ENCODE peak calls at places on chromosomes 4 and X, in four cellular contexts. One of them, this sample, is unnamed.

GRCh38 chrX:21798677-21799219 is 40.7 kb upstream of the MBTPS2 start:
- DNase-seq in sigmoid colon: no peak
- DNase-seq in mucosa of descending colon: no peak
- DNase-seq in progenitor cell of endocrine pancreas: no peak
- DNase-seq in this sample: no peak

GRCh38 chr4:147599764-147600163 is 17.4 kb upstream of the TMEM184C start:
- DNase-seq in sigmoid colon: no peak
- DNase-seq in mucosa of descending colon: no peak
- DNase-seq in progenitor cell of endocrine pancreas: no peak
- DNase-seq in this sample: no peak

GRCh38 chrX:54359408-54359807 is 1.6 kb upstream of the WNK3 start:
- DNase-seq in progenitor cell of endocrine pancreas: no peak
- DNase-seq in mucosa of descending colon: no peak
- DNase-seq in sigmoid colon: no peak
- DNase-seq in this sample: no peak

GRCh38 chr4:154332681-154333421 is 158.7 kb downstream of the DCHS2 start:
- DNase-seq in progenitor cell of endocrine pancreas: no peak
- DNase-seq in sigmoid colon: peak
- DNase-seq in mucosa of descending colon: peak
- DNase-seq in this sample: no peak

GRCh38 chr4:3681191-3681590 is 85.0 kb upstream of the ADRA2C start:
- DNase-seq in sigmoid colon: peak
- DNase-seq in progenitor cell of endocrine pancreas: no peak
- DNase-seq in mucosa of descending colon: no peak
- DNase-seq in this sample: peak

GRCh38 chr4:7679431-7679830 is 244.7 kb upstream of the PSAPL1 start:
- DNase-seq in progenitor cell of endocrine pancreas: no peak
- DNase-seq in sigmoid colon: no peak
- DNase-seq in mucosa of descending colon: no peak
- DNase-seq in this sample: peak

GRCh38 chrX:132022115-132022862 is 813 bp upstream of the STK26 start:
- DNase-seq in mucosa of descending colon: no peak
- DNase-seq in progenitor cell of endocrine pancreas: no peak
- DNase-seq in sigmoid colon: no peak
- DNase-seq in this sample: peak

GRCh38 chr4:6087669-6088068 is 69.4 kb upstream of the C4orf50 start:
- DNase-seq in sigmoid colon: peak
- DNase-seq in mucosa of descending colon: no peak
- DNase-seq in progenitor cell of endocrine pancreas: no peak
- DNase-seq in this sample: no peak

GRCh38 chr4:84722720-84723119 is 139.8 kb downstream of the CDS1 start:
- DNase-seq in mucosa of descending colon: no peak
- DNase-seq in sigmoid colon: no peak
- DNase-seq in progenitor cell of endocrine pancreas: no peak
- DNase-seq in this sample: no peak

GRCh38 chrX:20438871-20439526 is 172.3 kb upstream of the RPS6KA3 start:
- DNase-seq in sigmoid colon: no peak
- DNase-seq in mucosa of descending colon: no peak
- DNase-seq in progenitor cell of endocrine pancreas: no peak
- DNase-seq in this sample: no peak

GRCh38 chr4:150457802-150458201 is 124.1 kb upstream of the MAB21L2 start:
- DNase-seq in progenitor cell of endocrine pancreas: no peak
- DNase-seq in mucosa of descending colon: no peak
- DNase-seq in sigmoid colon: no peak
- DNase-seq in this sample: no peak

GRCh38 chr4:98929341-98930267 is 671 bp upstream of the EIF4E start:
- DNase-seq in mucosa of descending colon: peak
- DNase-seq in progenitor cell of endocrine pancreas: peak
- DNase-seq in sigmoid colon: peak
- DNase-seq in this sample: no peak

GRCh38 chrX:116972362-116972761 is 509.6 kb upstream of the CT83 start:
- DNase-seq in sigmoid colon: no peak
- DNase-seq in mucosa of descending colon: no peak
- DNase-seq in progenitor cell of endocrine pancreas: no peak
- DNase-seq in this sample: no peak

GRCh38 chrX:20053537-20053936 is 62.7 kb upstream of the BCLAF3 start:
- DNase-seq in sigmoid colon: no peak
- DNase-seq in mucosa of descending colon: no peak
- DNase-seq in progenitor cell of endocrine pancreas: no peak
- DNase-seq in this sample: no peak

GRCh38 chrX:50838820-50839600 is 25.0 kb upstream of the SHROOM4 start:
- DNase-seq in sigmoid colon: no peak
- DNase-seq in mucosa of descending colon: no peak
- DNase-seq in progenitor cell of endocrine pancreas: no peak
- DNase-seq in this sample: no peak

GRCh38 chr4:87192155-87192919 is 28.1 kb downstream of the KLHL8 start:
- DNase-seq in progenitor cell of endocrine pancreas: no peak
- DNase-seq in sigmoid colon: no peak
- DNase-seq in mucosa of descending colon: no peak
- DNase-seq in this sample: no peak

GRCh38 chrX:132107291-132107690 is 20.5 kb downstream of the FRMD7 start:
- DNase-seq in progenitor cell of endocrine pancreas: no peak
- DNase-seq in mucosa of descending colon: no peak
- DNase-seq in sigmoid colon: no peak
- DNase-seq in this sample: no peak

GRCh38 chr4:25535701-25536473 is 119.8 kb upstream of the SLC34A2 start:
- DNase-seq in mucosa of descending colon: no peak
- DNase-seq in sigmoid colon: no peak
- DNase-seq in progenitor cell of endocrine pancreas: no peak
- DNase-seq in this sample: no peak

GRCh38 chr4:1403591-1404572 is 2.4 kb downstream of the NKX1-1 start:
- DNase-seq in progenitor cell of endocrine pancreas: peak
- DNase-seq in sigmoid colon: peak
- DNase-seq in mucosa of descending colon: no peak
- DNase-seq in this sample: peak

GRCh38 chr4:32172761-32173160 is 1452.6 kb downstream of the PCDH7 start:
- DNase-seq in sigmoid colon: no peak
- DNase-seq in progenitor cell of endocrine pancreas: no peak
- DNase-seq in mucosa of descending colon: no peak
- DNase-seq in this sample: no peak

GRCh38 chr4:155433636-155434360 is 57.0 kb upstream of the MAP9 start:
- DNase-seq in sigmoid colon: no peak
- DNase-seq in mucosa of descending colon: no peak
- DNase-seq in progenitor cell of endocrine pancreas: no peak
- DNase-seq in this sample: no peak

GRCh38 chrX:134982748-134983147 is 8.0 kb upstream of the SMIM10 start:
- DNase-seq in mucosa of descending colon: no peak
- DNase-seq in progenitor cell of endocrine pancreas: no peak
- DNase-seq in sigmoid colon: no peak
- DNase-seq in this sample: no peak

GRCh38 chrX:18415386-18415785 is 10.0 kb upstream of the CDKL5 start:
- DNase-seq in mucosa of descending colon: no peak
- DNase-seq in sigmoid colon: no peak
- DNase-seq in progenitor cell of endocrine pancreas: no peak
- DNase-seq in this sample: no peak

GRCh38 chrX:13198762-13199064 is 121.1 kb downstream of the ATXN3L start:
- DNase-seq in progenitor cell of endocrine pancreas: no peak
- DNase-seq in sigmoid colon: no peak
- DNase-seq in mucosa of descending colon: no peak
- DNase-seq in this sample: no peak

GRCh38 chrX:153074935-153075334 is 2.7 kb downstream of the PNMA6A start:
- DNase-seq in progenitor cell of endocrine pancreas: no peak
- DNase-seq in mucosa of descending colon: no peak
- DNase-seq in sigmoid colon: no peak
- DNase-seq in this sample: peak

GRCh38 chr4:75673027-75673958 is at the start of gene G3BP2:
- DNase-seq in progenitor cell of endocrine pancreas: peak
- DNase-seq in sigmoid colon: peak
- DNase-seq in mucosa of descending colon: peak
- DNase-seq in this sample: peak

GRCh38 chrX:121649414-121649813 is 602.0 kb downstream of the GLUD2 start:
- DNase-seq in mucosa of descending colon: no peak
- DNase-seq in progenitor cell of endocrine pancreas: no peak
- DNase-seq in sigmoid colon: no peak
- DNase-seq in this sample: no peak

GRCh38 chr4:133062851-133063250 is 86.2 kb upstream of the PCDH10 start:
- DNase-seq in sigmoid colon: no peak
- DNase-seq in mucosa of descending colon: no peak
- DNase-seq in progenitor cell of endocrine pancreas: no peak
- DNase-seq in this sample: no peak

GRCh38 chr4:41468122-41468521 is 69.8 kb upstream of the LIMCH1 start:
- DNase-seq in mucosa of descending colon: no peak
- DNase-seq in progenitor cell of endocrine pancreas: no peak
- DNase-seq in sigmoid colon: no peak
- DNase-seq in this sample: no peak

GRCh38 chr4:145108128-145108527 is 10.0 kb downstream of the ABCE1 start:
- DNase-seq in sigmoid colon: no peak
- DNase-seq in progenitor cell of endocrine pancreas: no peak
- DNase-seq in mucosa of descending colon: no peak
- DNase-seq in this sample: no peak

GRCh38 chr4:17561195-17561909 is 15.6 kb upstream of the LAP3 start:
- DNase-seq in mucosa of descending colon: no peak
- DNase-seq in sigmoid colon: no peak
- DNase-seq in progenitor cell of endocrine pancreas: no peak
- DNase-seq in this sample: no peak

GRCh38 chr4:30802622-30803323 is 82.6 kb downstream of the PCDH7 start:
- DNase-seq in sigmoid colon: no peak
- DNase-seq in mucosa of descending colon: no peak
- DNase-seq in progenitor cell of endocrine pancreas: no peak
- DNase-seq in this sample: no peak

GRCh38 chrX:38192007-38192625 is 28.6 kb downstream of the SRPX start:
- DNase-seq in mucosa of descending colon: no peak
- DNase-seq in progenitor cell of endocrine pancreas: no peak
- DNase-seq in sigmoid colon: no peak
- DNase-seq in this sample: no peak

GRCh38 chr4:39850727-39851126 is 127.0 kb downstream of the PDS5A start:
- DNase-seq in progenitor cell of endocrine pancreas: no peak
- DNase-seq in sigmoid colon: no peak
- DNase-seq in mucosa of descending colon: no peak
- DNase-seq in this sample: no peak

GRCh38 chr4:13700196-13701140 is 72.9 kb upstream of the BOD1L1 start:
- DNase-seq in progenitor cell of endocrine pancreas: no peak
- DNase-seq in sigmoid colon: no peak
- DNase-seq in mucosa of descending colon: no peak
- DNase-seq in this sample: no peak

GRCh38 chr4:126530996-126531585 is 1101.7 kb upstream of the INTU start:
- DNase-seq in mucosa of descending colon: no peak
- DNase-seq in progenitor cell of endocrine pancreas: no peak
- DNase-seq in sigmoid colon: no peak
- DNase-seq in this sample: no peak

GRCh38 chr4:97911236-97911906 is 231.9 kb downstream of the STPG2 start:
- DNase-seq in progenitor cell of endocrine pancreas: no peak
- DNase-seq in mucosa of descending colon: no peak
- DNase-seq in sigmoid colon: no peak
- DNase-seq in this sample: no peak

DNA sequence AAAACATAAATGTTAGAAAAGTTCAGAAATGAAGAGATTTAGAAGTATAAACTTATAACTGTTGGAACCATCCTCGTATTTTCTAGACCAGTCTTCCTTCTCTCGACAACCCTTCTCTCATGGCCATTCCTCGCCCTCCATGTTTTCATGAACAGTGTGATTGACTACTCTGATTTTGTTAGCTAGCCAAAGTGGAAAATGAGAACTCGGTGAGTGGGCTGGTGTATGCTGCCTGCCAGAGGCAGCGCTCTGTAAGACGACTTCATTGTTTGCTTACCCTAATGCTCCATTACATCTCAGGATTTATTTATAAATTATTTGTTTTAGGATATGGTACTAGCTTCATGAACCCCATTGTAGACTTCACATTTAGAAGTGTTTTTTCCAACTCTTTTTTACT is 153.0 kb downstream of the CBR4 start:
- DNase-seq in progenitor cell of endocrine pancreas: no peak
- DNase-seq in mucosa of descending colon: no peak
- DNase-seq in sigmoid colon: no peak
- DNase-seq in this sample: no peak
- TF ChIP-seq CTCF in progenitor cell of endocrine pancreas: no peak
- TF ChIP-seq CTCF in mucosa of descending colon: no peak
- TF ChIP-seq CTCF in sigmoid colon: no peak
- TF ChIP-seq CTCF in this sample: peak

DNA sequence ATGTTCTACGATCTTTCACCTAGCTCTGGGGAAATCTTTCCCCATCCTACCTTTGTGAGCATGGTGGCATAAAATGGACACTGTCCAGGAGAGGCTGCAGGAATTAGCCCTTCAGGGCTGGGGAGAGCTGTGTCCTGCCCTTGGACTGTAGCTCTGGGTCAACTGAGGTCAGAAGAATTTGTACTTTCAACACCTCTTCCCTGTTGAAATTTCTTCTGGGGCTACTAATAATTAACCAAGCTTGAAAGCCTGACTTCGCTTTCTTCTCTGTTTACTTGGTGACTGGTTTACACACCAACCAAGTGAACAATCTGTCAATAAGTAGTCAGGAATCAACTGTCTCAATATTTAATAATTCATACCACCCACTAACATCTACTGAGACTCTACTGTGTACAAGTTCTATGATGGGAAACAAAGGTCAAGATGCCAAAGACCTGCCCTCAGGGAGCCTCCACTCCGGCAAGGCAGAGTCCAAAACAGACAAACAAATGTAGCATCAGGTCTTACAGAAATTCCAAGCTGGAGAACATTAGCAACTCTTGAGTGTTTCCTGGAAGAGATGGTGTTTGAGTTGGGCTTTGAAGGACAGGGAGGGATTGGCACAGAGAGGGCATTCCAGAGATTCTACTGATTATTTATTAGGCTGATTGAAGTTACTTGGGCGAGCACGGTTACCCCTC is 113.1 kb downstream of the ENPP6 start:
- DNase-seq in sigmoid colon: no peak
- DNase-seq in mucosa of descending colon: no peak
- DNase-seq in progenitor cell of endocrine pancreas: no peak
- DNase-seq in this sample: no peak
- TF ChIP-seq CTCF in sigmoid colon: no peak
- TF ChIP-seq CTCF in mucosa of descending colon: no peak
- TF ChIP-seq CTCF in progenitor cell of endocrine pancreas: no peak
- TF ChIP-seq CTCF in this sample: no peak

GRCh38 chrX:63426519-63426918 is 75.4 kb upstream of the SPIN4 start:
- DNase-seq in mucosa of descending colon: no peak
- DNase-seq in progenitor cell of endocrine pancreas: no peak
- DNase-seq in sigmoid colon: no peak
- DNase-seq in this sample: no peak

GRCh38 chrX:63434665-63435064 is 83.5 kb upstream of the SPIN4 start:
- DNase-seq in mucosa of descending colon: peak
- DNase-seq in sigmoid colon: no peak
- DNase-seq in progenitor cell of endocrine pancreas: no peak
- DNase-seq in this sample: no peak

GRCh38 chrX:63428348-63428747 is 77.2 kb upstream of the SPIN4 start:
- DNase-seq in progenitor cell of endocrine pancreas: no peak
- DNase-seq in mucosa of descending colon: no peak
- DNase-seq in sigmoid colon: no peak
- DNase-seq in this sample: no peak

GRCh38 chrX:63434206-63434605 is 83.1 kb upstream of the SPIN4 start:
- DNase-seq in sigmoid colon: no peak
- DNase-seq in mucosa of descending colon: no peak
- DNase-seq in progenitor cell of endocrine pancreas: no peak
- DNase-seq in this sample: no peak

GRCh38 chrX:63430026-63430425 is 78.9 kb upstream of the SPIN4 start:
- DNase-seq in sigmoid colon: no peak
- DNase-seq in progenitor cell of endocrine pancreas: no peak
- DNase-seq in mucosa of descending colon: no peak
- DNase-seq in this sample: no peak
- TF ChIP-seq CTCF in sigmoid colon: no peak
- TF ChIP-seq CTCF in progenitor cell of endocrine pancreas: no peak
- TF ChIP-seq CTCF in mucosa of descending colon: no peak
- TF ChIP-seq CTCF in this sample: no peak

GRCh38 chrX:98380556-98380955 is 1496.8 kb downstream of the RPA4 start:
- DNase-seq in mucosa of descending colon: no peak
- DNase-seq in sigmoid colon: no peak
- DNase-seq in progenitor cell of endocrine pancreas: peak
- DNase-seq in this sample: no peak

GRCh38 chrX:98380106-98380505 is 1496.4 kb downstream of the RPA4 start:
- DNase-seq in sigmoid colon: no peak
- DNase-seq in progenitor cell of endocrine pancreas: peak
- DNase-seq in mucosa of descending colon: no peak
- DNase-seq in this sample: no peak

GRCh38 chrX:98379134-98379533 is 1495.4 kb downstream of the RPA4 start:
- DNase-seq in mucosa of descending colon: no peak
- DNase-seq in sigmoid colon: no peak
- DNase-seq in progenitor cell of endocrine pancreas: no peak
- DNase-seq in this sample: no peak
- TF ChIP-seq CTCF in mucosa of descending colon: no peak
- TF ChIP-seq CTCF in sigmoid colon: no peak
- TF ChIP-seq CTCF in progenitor cell of endocrine pancreas: peak
- TF ChIP-seq CTCF in this sample: peak

This sample was measured in chondrocyte.